ENCODE peak calls at places on chromosomes 4 and X, in six cellular contexts. U, J, G, W, L and F are unnamed samples.

GRCh38 chr4:22500128-22500611 is 15.7 kb downstream of the ADGRA3 start:
- DNase-seq in U (no peak), J (no peak), G (no peak), W (peak), L (no peak), F (no peak)

GRCh38 chr4:27218013-27218412 is 357.4 kb downstream of the STIM2 start:
- DNase-seq in U (no peak), J (no peak), G (no peak), W (no peak), L (no peak), F (no peak)

GRCh38 chrX:10050481-10050880 is 83.3 kb downstream of the CLDN34 start:
- DNase-seq in U (no peak), J (no peak), G (no peak), W (no peak), L (peak), F (peak)

GRCh38 chrX:19195243-19195610 is 73.0 kb upstream of the ADGRG2 start:
- DNase-seq in U (no peak), J (no peak), G (no peak), W (no peak), L (no peak), F (no peak)

GRCh38 chrX:110852180-110852579 is 56.6 kb upstream of the CHRDL1 start:
- DNase-seq in U (no peak), J (no peak), G (no peak), W (peak), L (peak), F (peak)

GRCh38 chr4:6727081-6727942 is 11.3 kb downstream of the BLOC1S4 start:
- DNase-seq in U (no peak), J (no peak), G (no peak), W (no peak), L (no peak), F (no peak)

GRCh38 chr4:69749771-69750170 is 10.6 kb downstream of the SULT1B1 start:
- DNase-seq in U (no peak), J (no peak), G (no peak), W (no peak), L (no peak), F (no peak)

GRCh38 chrX:133302775-133303445 is 84.8 kb upstream of the TFDP3 start:
- DNase-seq in U (no peak), J (no peak), G (no peak), W (no peak), L (no peak), F (no peak)

GRCh38 chr4:84482564-84483563 is 16.2 kb downstream of the NKX6-1 start:
- DNase-seq in U (no peak), J (no peak), G (no peak), W (no peak), L (peak), F (peak)

GRCh38 chr4:139858436-139859225 is 193.0 kb downstream of the MGST2 start:
- DNase-seq in U (no peak), J (no peak), G (no peak), W (no peak), L (no peak), F (no peak)

GRCh38 chr4:152118819-152119553 is 358.2 kb upstream of the GATB start:
- DNase-seq in U (no peak), J (no peak), G (no peak), W (peak), L (no peak), F (no peak)

GRCh38 chr4:61886180-61886579 is 686.1 kb downstream of the ADGRL3 start:
- DNase-seq in U (no peak), J (no peak), G (no peak), W (no peak), L (no peak), F (no peak)